ENCODE peak calls at places on chromosome 14, in six cellular contexts. One of them, this sample, is unnamed.

GRCh38 chr14:24262821-24263733 is at the start of gene TGM1:
- DNase-seq in right atrium auricular region: no peak
- DNase-seq in fibroblast of lung: no peak
- DNase-seq in endothelial cell: no peak
- DNase-seq in cardiac muscle cell: no peak
- DNase-seq in Calu3: no peak
- DNase-seq in this sample: no peak

GRCh38 chr14:63677891-63678379 is 36.3 kb upstream of the WDR89 start:
- DNase-seq in endothelial cell: no peak
- DNase-seq in fibroblast of lung: peak
- DNase-seq in Calu3: no peak
- DNase-seq in right atrium auricular region: no peak
- DNase-seq in cardiac muscle cell: no peak
- DNase-seq in this sample: no peak

GRCh38 chr14:89618309-89618708 is 201.3 kb upstream of the FOXN3 start:
- DNase-seq in endothelial cell: no peak
- DNase-seq in Calu3: no peak
- DNase-seq in fibroblast of lung: peak
- DNase-seq in cardiac muscle cell: no peak
- DNase-seq in right atrium auricular region: no peak
- DNase-seq in this sample: no peak

GRCh38 chr14:23360496-23360895 is 4.5 kb downstream of the EFS start:
- DNase-seq in cardiac muscle cell: no peak
- DNase-seq in right atrium auricular region: no peak
- DNase-seq in fibroblast of lung: no peak
- DNase-seq in endothelial cell: no peak
- DNase-seq in Calu3: peak
- DNase-seq in this sample: no peak

GRCh38 chr14:67515386-67516079 is 17.6 kb upstream of the PLEKHH1 start:
- DNase-seq in endothelial cell: no peak
- DNase-seq in fibroblast of lung: peak
- DNase-seq in Calu3: no peak
- DNase-seq in right atrium auricular region: no peak
- DNase-seq in cardiac muscle cell: no peak
- DNase-seq in this sample: no peak

GRCh38 chr14:89171168-89171567 is 245.9 kb downstream of the FOXN3 start:
- DNase-seq in Calu3: no peak
- DNase-seq in endothelial cell: no peak
- DNase-seq in cardiac muscle cell: no peak
- DNase-seq in fibroblast of lung: peak
- DNase-seq in right atrium auricular region: no peak
- DNase-seq in this sample: no peak

GRCh38 chr14:104096751-104097700 is 11.5 kb downstream of the ASPG start:
- DNase-seq in right atrium auricular region: no peak
- DNase-seq in Calu3: no peak
- DNase-seq in endothelial cell: peak
- DNase-seq in cardiac muscle cell: no peak
- DNase-seq in fibroblast of lung: no peak
- DNase-seq in this sample: no peak

GRCh38 chr14:100906420-100906819 is 2.9 kb upstream of the RTL1 start:
- DNase-seq in fibroblast of lung: no peak
- DNase-seq in right atrium auricular region: no peak
- DNase-seq in cardiac muscle cell: peak
- DNase-seq in Calu3: no peak
- DNase-seq in endothelial cell: peak
- DNase-seq in this sample: no peak

GRCh38 chr14:102138935-102139247 is 806 bp upstream of the WDR20 start:
- DNase-seq in fibroblast of lung: no peak
- DNase-seq in Calu3: no peak
- DNase-seq in right atrium auricular region: no peak
- DNase-seq in endothelial cell: no peak
- DNase-seq in cardiac muscle cell: no peak
- DNase-seq in this sample: no peak

GRCh38 chr14:21317433-21317832 is 37.5 kb downstream of the RPGRIP1 start:
- DNase-seq in endothelial cell: no peak
- DNase-seq in Calu3: no peak
- DNase-seq in right atrium auricular region: no peak
- DNase-seq in cardiac muscle cell: peak
- DNase-seq in fibroblast of lung: no peak
- DNase-seq in this sample: no peak

GRCh38 chr14:65940056-65940735 is 527.7 kb downstream of the FUT8 start:
- DNase-seq in fibroblast of lung: no peak
- DNase-seq in endothelial cell: peak
- DNase-seq in right atrium auricular region: no peak
- DNase-seq in cardiac muscle cell: peak
- DNase-seq in Calu3: peak
- DNase-seq in this sample: no peak

GRCh38 chr14:24250354-24250753 is 7.9 kb upstream of the TINF2 start:
- DNase-seq in Calu3: no peak
- DNase-seq in right atrium auricular region: no peak
- DNase-seq in endothelial cell: no peak
- DNase-seq in cardiac muscle cell: no peak
- DNase-seq in fibroblast of lung: no peak
- DNase-seq in this sample: no peak

GRCh38 chr14:91352101-91352500 is 65.5 kb downstream of the CCDC88C start:
- DNase-seq in endothelial cell: no peak
- DNase-seq in fibroblast of lung: peak
- DNase-seq in cardiac muscle cell: no peak
- DNase-seq in Calu3: no peak
- DNase-seq in right atrium auricular region: no peak
- DNase-seq in this sample: no peak

GRCh38 chr14:68668028-68668427 is 124.8 kb downstream of the ZFP36L1 start:
- DNase-seq in right atrium auricular region: no peak
- DNase-seq in Calu3: no peak
- DNase-seq in cardiac muscle cell: no peak
- DNase-seq in endothelial cell: no peak
- DNase-seq in fibroblast of lung: no peak
- DNase-seq in this sample: no peak

GRCh38 chr14:29054119-29054518 is 287.5 kb downstream of the FOXG1 start:
- DNase-seq in cardiac muscle cell: no peak
- DNase-seq in endothelial cell: no peak
- DNase-seq in Calu3: no peak
- DNase-seq in right atrium auricular region: no peak
- DNase-seq in fibroblast of lung: no peak
- DNase-seq in this sample: no peak

GRCh38 chr14:104140213-104140462 is 1.8 kb downstream of the KIF26A start:
- DNase-seq in fibroblast of lung: no peak
- DNase-seq in cardiac muscle cell: no peak
- DNase-seq in right atrium auricular region: no peak
- DNase-seq in endothelial cell: no peak
- DNase-seq in Calu3: no peak
- DNase-seq in this sample: no peak

GRCh38 chr14:90276627-90277367 is 20.4 kb downstream of the PSMC1 start:
- DNase-seq in Calu3: no peak
- DNase-seq in right atrium auricular region: no peak
- DNase-seq in fibroblast of lung: peak
- DNase-seq in cardiac muscle cell: no peak
- DNase-seq in endothelial cell: no peak
- DNase-seq in this sample: peak

GRCh38 chr14:89748004-89748403 is 206.5 kb downstream of the EFCAB11 start:
- DNase-seq in cardiac muscle cell: no peak
- DNase-seq in fibroblast of lung: peak
- DNase-seq in Calu3: no peak
- DNase-seq in right atrium auricular region: no peak
- DNase-seq in endothelial cell: no peak
- DNase-seq in this sample: no peak

GRCh38 chr14:87615822-87616679 is 376.9 kb downstream of the GALC start:
- DNase-seq in fibroblast of lung: peak
- DNase-seq in cardiac muscle cell: peak
- DNase-seq in Calu3: peak
- DNase-seq in endothelial cell: peak
- DNase-seq in right atrium auricular region: no peak
- DNase-seq in this sample: no peak

GRCh38 chr14:77040995-77041744 is 12.7 kb upstream of the IRF2BPL start:
- DNase-seq in right atrium auricular region: no peak
- DNase-seq in fibroblast of lung: no peak
- DNase-seq in endothelial cell: no peak
- DNase-seq in cardiac muscle cell: no peak
- DNase-seq in Calu3: peak
- DNase-seq in this sample: no peak

GRCh38 chr14:49767473-49768300 is at the start of gene KLHDC2:
- DNase-seq in cardiac muscle cell: peak
- DNase-seq in right atrium auricular region: peak
- DNase-seq in Calu3: peak
- DNase-seq in fibroblast of lung: peak
- DNase-seq in endothelial cell: peak
- DNase-seq in this sample: peak

GRCh38 chr14:86777950-86778602 is 1214.9 kb downstream of the GALC start:
- DNase-seq in cardiac muscle cell: no peak
- DNase-seq in endothelial cell: no peak
- DNase-seq in fibroblast of lung: peak
- DNase-seq in Calu3: no peak
- DNase-seq in right atrium auricular region: no peak
- DNase-seq in this sample: no peak

GRCh38 chr14:67599698-67600561 is at the start of gene PIGH:
- DNase-seq in Calu3: peak
- DNase-seq in cardiac muscle cell: peak
- DNase-seq in endothelial cell: peak
- DNase-seq in right atrium auricular region: peak
- DNase-seq in fibroblast of lung: peak
- DNase-seq in this sample: no peak

GRCh38 chr14:103056322-103057027 is 874 bp downstream of the CDC42BPB start:
- DNase-seq in right atrium auricular region: peak
- DNase-seq in fibroblast of lung: peak
- DNase-seq in Calu3: peak
- DNase-seq in cardiac muscle cell: peak
- DNase-seq in endothelial cell: peak
- DNase-seq in this sample: no peak

GRCh38 chr14:103613517-103613916 is 15.5 kb upstream of the KLC1 start:
- DNase-seq in Calu3: no peak
- DNase-seq in fibroblast of lung: no peak
- DNase-seq in endothelial cell: no peak
- DNase-seq in cardiac muscle cell: no peak
- DNase-seq in right atrium auricular region: no peak
- DNase-seq in this sample: no peak

GRCh38 chr14:50086316-50086700 is 30.1 kb downstream of the VCPKMT start:
- DNase-seq in fibroblast of lung: no peak
- DNase-seq in right atrium auricular region: no peak
- DNase-seq in endothelial cell: no peak
- DNase-seq in Calu3: no peak
- DNase-seq in cardiac muscle cell: no peak
- DNase-seq in this sample: no peak

GRCh38 chr14:22630486-22630885 is 13.7 kb downstream of the OR6J1 start:
- DNase-seq in right atrium auricular region: no peak
- DNase-seq in fibroblast of lung: peak
- DNase-seq in endothelial cell: no peak
- DNase-seq in cardiac muscle cell: no peak
- DNase-seq in Calu3: no peak
- DNase-seq in this sample: no peak

GRCh38 chr14:92880851-92881250 is 42.1 kb upstream of the CHGA start:
- DNase-seq in endothelial cell: no peak
- DNase-seq in Calu3: peak
- DNase-seq in fibroblast of lung: peak
- DNase-seq in right atrium auricular region: peak
- DNase-seq in cardiac muscle cell: peak
- DNase-seq in this sample: no peak
- TF ChIP-seq CTCF in endothelial cell: no peak
- TF ChIP-seq CTCF in Calu3: peak
- TF ChIP-seq CTCF in fibroblast of lung: no peak
- TF ChIP-seq CTCF in right atrium auricular region: peak
- TF ChIP-seq CTCF in cardiac muscle cell: peak
- TF ChIP-seq CTCF in this sample: no peak

DNA sequence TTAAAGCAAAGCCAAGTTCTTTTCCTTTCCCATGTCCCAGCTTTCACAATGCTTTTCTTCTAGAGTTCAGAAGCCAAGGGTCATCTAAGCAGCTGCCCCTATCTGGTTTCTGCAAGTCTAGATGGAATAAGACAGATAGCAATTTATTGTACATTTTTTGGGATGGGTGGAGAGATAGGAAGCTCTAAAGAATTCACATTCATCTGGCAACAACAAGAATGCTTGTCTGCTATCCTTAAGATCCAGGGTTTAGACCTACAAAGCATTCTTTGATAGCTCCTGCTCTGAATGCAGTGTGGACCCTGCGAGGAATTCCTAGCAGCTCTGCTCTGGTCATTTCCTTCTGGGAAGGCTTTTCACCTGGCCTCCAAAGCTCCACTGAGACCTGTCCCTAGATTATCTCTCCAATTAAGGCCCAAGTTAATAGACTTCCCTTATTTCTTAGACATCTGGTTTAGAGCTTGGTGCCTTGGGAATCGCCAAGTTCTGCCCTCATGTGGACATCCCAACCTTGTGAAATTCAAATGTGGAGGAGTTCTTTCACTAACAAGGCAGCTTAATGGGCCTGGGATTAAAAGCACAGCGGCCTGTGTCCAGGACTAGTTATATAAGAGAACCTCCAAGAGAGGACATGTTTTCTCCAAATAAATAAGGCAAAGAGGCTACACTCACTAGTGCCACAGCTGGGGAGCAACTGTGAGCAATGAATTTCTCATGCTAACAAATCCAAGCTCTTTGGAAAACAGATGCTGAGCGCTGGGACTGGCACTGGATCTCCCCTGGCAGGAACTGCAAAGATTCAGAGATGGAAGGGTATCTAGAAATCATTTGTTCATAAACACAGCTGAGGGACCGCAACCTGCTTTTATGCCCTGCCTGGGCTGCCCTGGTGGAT is 384.5 kb upstream of the DDHD1 start:
- DNase-seq in right atrium auricular region: no peak
- DNase-seq in Calu3: no peak
- DNase-seq in endothelial cell: no peak
- DNase-seq in cardiac muscle cell: no peak
- DNase-seq in fibroblast of lung: no peak
- DNase-seq in this sample: no peak
- TF ChIP-seq CTCF in right atrium auricular region: no peak
- TF ChIP-seq CTCF in Calu3: no peak
- TF ChIP-seq CTCF in endothelial cell: no peak
- TF ChIP-seq CTCF in cardiac muscle cell: no peak
- TF ChIP-seq CTCF in fibroblast of lung: peak
- TF ChIP-seq CTCF in this sample: no peak

GRCh38 chr14:92586966-92587365 is 73.4 kb downstream of the RIN3 start:
- DNase-seq in cardiac muscle cell: no peak
- DNase-seq in endothelial cell: no peak
- DNase-seq in Calu3: no peak
- DNase-seq in right atrium auricular region: no peak
- DNase-seq in fibroblast of lung: no peak
- DNase-seq in this sample: no peak

GRCh38 chr14:92591346-92591745 is 77.8 kb downstream of the RIN3 start:
- DNase-seq in fibroblast of lung: no peak
- DNase-seq in Calu3: no peak
- DNase-seq in right atrium auricular region: no peak
- DNase-seq in cardiac muscle cell: no peak
- DNase-seq in endothelial cell: no peak
- DNase-seq in this sample: no peak

GRCh38 chr14:92590941-92591340 is 77.4 kb downstream of the RIN3 start:
- DNase-seq in Calu3: no peak
- DNase-seq in cardiac muscle cell: no peak
- DNase-seq in fibroblast of lung: peak
- DNase-seq in right atrium auricular region: no peak
- DNase-seq in endothelial cell: no peak
- DNase-seq in this sample: no peak

GRCh38 chr14:92586001-92586947 is 72.7 kb downstream of the RIN3 start:
- DNase-seq in Calu3: no peak
- DNase-seq in right atrium auricular region: no peak
- DNase-seq in cardiac muscle cell: no peak
- DNase-seq in endothelial cell: no peak
- DNase-seq in fibroblast of lung: peak
- DNase-seq in this sample: no peak

GRCh38 chr14:92589213-92589852 is 75.8 kb downstream of the RIN3 start:
- DNase-seq in endothelial cell: no peak
- DNase-seq in Calu3: no peak
- DNase-seq in cardiac muscle cell: peak
- DNase-seq in fibroblast of lung: peak
- DNase-seq in right atrium auricular region: no peak
- DNase-seq in this sample: no peak
- TF ChIP-seq CTCF in endothelial cell: peak
- TF ChIP-seq CTCF in Calu3: peak
- TF ChIP-seq CTCF in cardiac muscle cell: peak
- TF ChIP-seq CTCF in fibroblast of lung: peak
- TF ChIP-seq CTCF in right atrium auricular region: no peak
- TF ChIP-seq CTCF in this sample: no peak

GRCh38 chr14:95388699-95389098 is 69.0 kb upstream of the CLMN start:
- DNase-seq in endothelial cell: no peak
- DNase-seq in right atrium auricular region: no peak
- DNase-seq in cardiac muscle cell: no peak
- DNase-seq in fibroblast of lung: no peak
- DNase-seq in Calu3: no peak
- DNase-seq in this sample: no peak
- TF ChIP-seq CTCF in endothelial cell: no peak
- TF ChIP-seq CTCF in right atrium auricular region: no peak
- TF ChIP-seq CTCF in cardiac muscle cell: no peak
- TF ChIP-seq CTCF in fibroblast of lung: no peak
- TF ChIP-seq CTCF in Calu3: no peak
- TF ChIP-seq CTCF in this sample: no peak

This sample was measured in vagina.